ENCODE peak calls at places on chromosomes 6 and 20, in ten cellular contexts. One of them, this sample, is unnamed.

GRCh38 chr6:150753404-150754184 is 111.9 kb upstream of the MTHFD1L start:
- DNase-seq in tibial nerve: no peak
- DNase-seq in A549: no peak
- DNase-seq in stomach: no peak
- DNase-seq in HepG2: no peak
- DNase-seq in esophagus muscularis mucosa: no peak
- DNase-seq in GM12878: no peak
- DNase-seq in suprapubic skin: no peak
- DNase-seq in SK-N-SH: no peak
- DNase-seq in transverse colon: no peak
- DNase-seq in this sample: no peak

GRCh38 chr20:36744764-36745191 is 1.1 kb downstream of the NDRG3 start:
- DNase-seq in tibial nerve: no peak
- DNase-seq in A549: no peak
- DNase-seq in stomach: peak; percentile 48
- DNase-seq in HepG2: no peak
- DNase-seq in esophagus muscularis mucosa: no peak
- DNase-seq in GM12878: no peak
- DNase-seq in suprapubic skin: no peak
- DNase-seq in SK-N-SH: peak; percentile 73
- DNase-seq in transverse colon: no peak
- DNase-seq in this sample: no peak

GRCh38 chr6:47437592-47437991 is 40.0 kb upstream of the CD2AP start:
- DNase-seq in tibial nerve: no peak
- DNase-seq in A549: no peak
- DNase-seq in stomach: no peak
- DNase-seq in HepG2: no peak
- DNase-seq in esophagus muscularis mucosa: no peak
- DNase-seq in GM12878: peak; percentile 44
- DNase-seq in suprapubic skin: no peak
- DNase-seq in SK-N-SH: no peak
- DNase-seq in transverse colon: no peak
- DNase-seq in this sample: no peak

GRCh38 chr20:44582321-44583025 is at the start of gene PKIG:
- DNase-seq in tibial nerve: peak; percentile 36
- DNase-seq in A549: no peak
- DNase-seq in stomach: no peak
- DNase-seq in HepG2: no peak
- DNase-seq in esophagus muscularis mucosa: no peak
- DNase-seq in GM12878: no peak
- DNase-seq in suprapubic skin: no peak
- DNase-seq in SK-N-SH: no peak
- DNase-seq in transverse colon: no peak
- DNase-seq in this sample: no peak

GRCh38 chr20:59037386-59037785 is 5.2 kb downstream of the PRELID3B start:
- DNase-seq in tibial nerve: no peak
- DNase-seq in A549: no peak
- DNase-seq in stomach: no peak
- DNase-seq in HepG2: no peak
- DNase-seq in esophagus muscularis mucosa: peak; percentile 70
- DNase-seq in GM12878: no peak
- DNase-seq in suprapubic skin: no peak
- DNase-seq in SK-N-SH: no peak
- DNase-seq in transverse colon: no peak
- DNase-seq in this sample: no peak

GRCh38 chr20:21505810-21506530 is 7.9 kb downstream of the NKX2-2 start:
- DNase-seq in tibial nerve: no peak
- DNase-seq in A549: peak; percentile 73
- DNase-seq in stomach: peak; percentile 53
- DNase-seq in HepG2: no peak
- DNase-seq in esophagus muscularis mucosa: no peak
- DNase-seq in GM12878: no peak
- DNase-seq in suprapubic skin: no peak
- DNase-seq in SK-N-SH: peak; percentile 90
- DNase-seq in transverse colon: peak; percentile 45
- DNase-seq in this sample: no peak

GRCh38 chr6:1381397-1382330 is 7.7 kb upstream of the FOXF2 start:
- DNase-seq in tibial nerve: peak; percentile 56
- DNase-seq in A549: no peak
- DNase-seq in stomach: peak; percentile 69
- DNase-seq in HepG2: no peak
- DNase-seq in esophagus muscularis mucosa: no peak
- DNase-seq in GM12878: no peak
- DNase-seq in suprapubic skin: no peak
- DNase-seq in SK-N-SH: peak; percentile 86
- DNase-seq in transverse colon: peak; percentile 49
- DNase-seq in this sample: no peak

GRCh38 chr6:100257661-100258395 is 206.9 kb downstream of the SIM1 start:
- DNase-seq in tibial nerve: no peak
- DNase-seq in A549: peak; percentile 58
- DNase-seq in stomach: no peak
- DNase-seq in HepG2: peak; percentile 9
- DNase-seq in esophagus muscularis mucosa: no peak
- DNase-seq in GM12878: peak; percentile 11
- DNase-seq in suprapubic skin: no peak
- DNase-seq in SK-N-SH: no peak
- DNase-seq in transverse colon: no peak
- DNase-seq in this sample: no peak

GRCh38 chr6:145829102-145829501 is 14.5 kb upstream of the FBXO30 start:
- DNase-seq in tibial nerve: no peak
- DNase-seq in A549: no peak
- DNase-seq in stomach: no peak
- DNase-seq in HepG2: no peak
- DNase-seq in esophagus muscularis mucosa: no peak
- DNase-seq in GM12878: no peak
- DNase-seq in suprapubic skin: no peak
- DNase-seq in SK-N-SH: no peak
- DNase-seq in transverse colon: no peak
- DNase-seq in this sample: no peak

GRCh38 chr6:43475506-43475905 is 1.9 kb upstream of the TJAP1 start:
- DNase-seq in tibial nerve: no peak
- DNase-seq in A549: no peak
- DNase-seq in stomach: no peak
- DNase-seq in HepG2: no peak
- DNase-seq in esophagus muscularis mucosa: no peak
- DNase-seq in GM12878: no peak
- DNase-seq in suprapubic skin: no peak
- DNase-seq in SK-N-SH: no peak
- DNase-seq in transverse colon: no peak
- DNase-seq in this sample: no peak

GRCh38 chr6:165889636-165890403 is 226.8 kb upstream of the PDE10A start:
- DNase-seq in tibial nerve: no peak
- DNase-seq in A549: peak; percentile 43
- DNase-seq in stomach: no peak
- DNase-seq in HepG2: peak; percentile 35
- DNase-seq in esophagus muscularis mucosa: peak; percentile 87
- DNase-seq in GM12878: no peak
- DNase-seq in suprapubic skin: no peak
- DNase-seq in SK-N-SH: peak; percentile 65
- DNase-seq in transverse colon: peak; percentile 19
- DNase-seq in this sample: no peak

GRCh38 chr20:54680872-54681297 is 205.5 kb downstream of the DOK5 start:
- DNase-seq in tibial nerve: peak; percentile 44
- DNase-seq in A549: peak; percentile 51
- DNase-seq in stomach: no peak
- DNase-seq in HepG2: peak; percentile 65
- DNase-seq in esophagus muscularis mucosa: peak; percentile 53
- DNase-seq in GM12878: no peak
- DNase-seq in suprapubic skin: no peak
- DNase-seq in SK-N-SH: peak; percentile 37
- DNase-seq in transverse colon: peak; percentile 8
- DNase-seq in this sample: peak; percentile 18

DNA sequence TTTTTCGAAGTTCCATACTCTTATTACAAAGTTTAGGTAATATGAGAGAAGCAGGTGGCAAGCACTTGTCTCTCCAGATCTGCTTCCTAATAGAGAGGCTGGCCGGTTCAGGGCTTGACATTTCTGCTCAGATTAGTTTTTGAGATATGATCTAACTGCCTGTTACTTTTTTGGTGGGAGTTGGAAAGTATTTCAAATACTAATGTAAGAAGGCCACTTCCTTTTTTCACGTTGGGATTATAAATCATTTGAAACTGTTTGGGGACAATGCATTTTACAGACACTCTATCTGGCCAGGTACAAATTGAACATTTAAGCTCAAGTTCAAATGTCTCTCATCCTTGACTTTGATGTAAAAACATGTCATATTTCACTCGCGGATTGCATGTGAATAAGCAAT is 222.1 kb upstream of the SULF2 start:
- DNase-seq in tibial nerve: no peak
- DNase-seq in A549: no peak
- DNase-seq in stomach: no peak
- DNase-seq in HepG2: no peak
- DNase-seq in esophagus muscularis mucosa: no peak
- DNase-seq in GM12878: no peak
- DNase-seq in suprapubic skin: no peak
- DNase-seq in SK-N-SH: no peak
- DNase-seq in transverse colon: no peak
- DNase-seq in this sample: no peak
- H3K4me1 ChIP-seq in tibial nerve: no peaks in the 10 kb centered on the region
- H3K4me1 ChIP-seq in A549: no peaks in the 10 kb centered on the region
- H3K4me1 ChIP-seq in stomach: no peaks in the 10 kb centered on the region
- H3K4me1 ChIP-seq in HepG2: no peaks in the 10 kb centered on the region
- H3K4me1 ChIP-seq in esophagus muscularis mucosa: peaks cover 12% of the 10 kb centered on the region
- H3K4me1 ChIP-seq in GM12878: peaks cover 41% of the 10 kb centered on the region
- H3K4me1 ChIP-seq in suprapubic skin: no peaks in the 10 kb centered on the region
- H3K4me1 ChIP-seq in SK-N-SH: no peaks in the 10 kb centered on the region
- H3K4me1 ChIP-seq in transverse colon: no peaks in the 10 kb centered on the region
- H3K4me1 ChIP-seq in this sample: no peaks in the 10 kb centered on the region

GRCh38 chr20:2208897-2209296 is 86.9 kb upstream of the TGM3 start:
- DNase-seq in tibial nerve: no peak
- DNase-seq in A549: no peak
- DNase-seq in stomach: no peak
- DNase-seq in HepG2: no peak
- DNase-seq in esophagus muscularis mucosa: no peak
- DNase-seq in GM12878: no peak
- DNase-seq in suprapubic skin: no peak
- DNase-seq in SK-N-SH: no peak
- DNase-seq in transverse colon: no peak
- DNase-seq in this sample: no peak

GRCh38 chr20:2206957-2207769 is 88.6 kb upstream of the TGM3 start:
- DNase-seq in tibial nerve: peak; percentile 54
- DNase-seq in A549: peak; percentile 73
- DNase-seq in stomach: peak; percentile 84
- DNase-seq in HepG2: peak; percentile 53
- DNase-seq in esophagus muscularis mucosa: no peak
- DNase-seq in GM12878: peak; percentile 19
- DNase-seq in suprapubic skin: peak; percentile 86
- DNase-seq in SK-N-SH: peak; percentile 93
- DNase-seq in transverse colon: peak; percentile 81
- DNase-seq in this sample: peak; percentile 24

GRCh38 chr20:2207770-2208097 is 88.1 kb upstream of the TGM3 start:
- DNase-seq in tibial nerve: no peak
- DNase-seq in A549: no peak
- DNase-seq in stomach: no peak
- DNase-seq in HepG2: no peak
- DNase-seq in esophagus muscularis mucosa: no peak
- DNase-seq in GM12878: no peak
- DNase-seq in suprapubic skin: no peak
- DNase-seq in SK-N-SH: no peak
- DNase-seq in transverse colon: no peak
- DNase-seq in this sample: no peak

GRCh38 chr20:2212457-2213005 is 83.3 kb upstream of the TGM3 start:
- DNase-seq in tibial nerve: no peak
- DNase-seq in A549: no peak
- DNase-seq in stomach: no peak
- DNase-seq in HepG2: no peak
- DNase-seq in esophagus muscularis mucosa: no peak
- DNase-seq in GM12878: no peak
- DNase-seq in suprapubic skin: no peak
- DNase-seq in SK-N-SH: no peak
- DNase-seq in transverse colon: no peak
- DNase-seq in this sample: no peak

DNA sequence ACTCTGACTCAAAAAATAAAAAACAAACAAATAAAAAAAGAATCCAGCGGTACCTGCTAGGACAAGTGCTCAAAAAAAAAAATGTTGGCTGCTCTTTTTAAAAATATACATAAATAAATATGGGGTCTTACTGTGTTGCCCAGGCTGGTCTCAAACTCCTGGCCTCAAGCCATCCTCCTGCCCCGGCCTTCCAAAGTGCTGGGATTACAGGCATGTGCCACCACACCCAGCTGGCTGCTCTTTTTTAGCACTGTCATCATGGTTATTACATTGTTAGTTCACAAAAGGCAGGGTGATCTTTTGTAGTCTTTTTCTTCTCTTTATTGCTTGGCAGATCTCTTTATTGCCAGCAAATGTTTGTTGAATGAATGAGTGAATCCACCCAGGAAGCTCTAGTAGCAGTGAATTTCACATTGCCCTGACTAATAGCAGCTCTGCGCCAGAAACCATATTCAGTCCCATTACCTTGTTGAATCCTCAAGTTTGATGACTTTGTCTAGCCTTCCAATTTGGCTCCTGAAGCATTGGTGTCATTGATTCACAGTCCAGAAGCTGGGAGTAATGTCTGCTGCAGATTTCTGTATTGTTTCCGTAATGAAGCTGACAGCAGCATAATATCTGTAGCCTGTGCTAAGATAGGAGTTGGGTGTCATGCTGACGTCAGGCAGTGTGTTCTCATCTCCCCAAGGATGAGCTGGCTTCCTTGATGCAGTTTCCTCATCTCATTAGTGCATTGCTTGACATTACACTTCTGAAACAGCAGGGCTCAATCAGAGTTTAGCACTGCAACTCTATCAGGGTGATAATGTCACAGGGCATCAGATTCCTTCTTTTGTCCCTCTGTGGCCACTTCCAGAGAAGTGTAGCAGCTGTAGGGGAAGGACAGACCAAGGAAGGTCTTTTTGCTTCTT is 84.9 kb upstream of the TGM3 start:
- DNase-seq in tibial nerve: peak; percentile 25
- DNase-seq in A549: peak; percentile 37
- DNase-seq in stomach: no peak
- DNase-seq in HepG2: no peak
- DNase-seq in esophagus muscularis mucosa: no peak
- DNase-seq in GM12878: no peak
- DNase-seq in suprapubic skin: no peak
- DNase-seq in SK-N-SH: no peak
- DNase-seq in transverse colon: peak; percentile 51
- DNase-seq in this sample: no peak
- TF ChIP-seq EP300 in tibial nerve: peak; percentile 29
- TF ChIP-seq EP300 in A549: no peak
- TF ChIP-seq EP300 in stomach: no peak
- TF ChIP-seq EP300 in HepG2: no peak
- TF ChIP-seq EP300 in esophagus muscularis mucosa: no peak
- TF ChIP-seq EP300 in GM12878: no peak
- TF ChIP-seq EP300 in suprapubic skin: no peak
- TF ChIP-seq EP300 in SK-N-SH: no peak
- TF ChIP-seq EP300 in transverse colon: no peak
- TF ChIP-seq EP300 in this sample: no peak

GRCh38 chr6:31713465-31713864 is 1.7 kb upstream of the LY6G6D start:
- DNase-seq in tibial nerve: no peak
- DNase-seq in A549: no peak
- DNase-seq in stomach: no peak
- DNase-seq in HepG2: no peak
- DNase-seq in esophagus muscularis mucosa: no peak
- DNase-seq in GM12878: no peak
- DNase-seq in suprapubic skin: no peak
- DNase-seq in SK-N-SH: no peak
- DNase-seq in transverse colon: no peak
- DNase-seq in this sample: no peak
- H3K4me1 ChIP-seq in tibial nerve: no peaks in the 10 kb centered on the region
- H3K4me1 ChIP-seq in A549: peaks cover 3% of the 10 kb centered on the region
- H3K4me1 ChIP-seq in stomach: peaks cover 17% of the 10 kb centered on the region
- H3K4me1 ChIP-seq in HepG2: peaks cover 34% of the 10 kb centered on the region
- H3K4me1 ChIP-seq in esophagus muscularis mucosa: no peaks in the 10 kb centered on the region
- H3K4me1 ChIP-seq in GM12878: no peaks in the 10 kb centered on the region
- H3K4me1 ChIP-seq in suprapubic skin: peaks cover 70% of the 10 kb centered on the region
- H3K4me1 ChIP-seq in SK-N-SH: no peaks in the 10 kb centered on the region
- H3K4me1 ChIP-seq in transverse colon: peaks cover 19% of the 10 kb centered on the region
- H3K4me1 ChIP-seq in this sample: no peaks in the 10 kb centered on the region

GRCh38 chr6:127539292-127539691 is 20.2 kb upstream of the MTCL3 start:
- DNase-seq in tibial nerve: no peak
- DNase-seq in A549: no peak
- DNase-seq in stomach: no peak
- DNase-seq in HepG2: no peak
- DNase-seq in esophagus muscularis mucosa: no peak
- DNase-seq in GM12878: no peak
- DNase-seq in suprapubic skin: no peak
- DNase-seq in SK-N-SH: peak; percentile 47
- DNase-seq in transverse colon: no peak
- DNase-seq in this sample: no peak
- TF ChIP-seq EP300 in tibial nerve: no peak
- TF ChIP-seq EP300 in A549: no peak
- TF ChIP-seq EP300 in stomach: no peak
- TF ChIP-seq EP300 in HepG2: no peak
- TF ChIP-seq EP300 in esophagus muscularis mucosa: no peak
- TF ChIP-seq EP300 in GM12878: no peak
- TF ChIP-seq EP300 in suprapubic skin: no peak
- TF ChIP-seq EP300 in SK-N-SH: no peak
- TF ChIP-seq EP300 in transverse colon: no peak
- TF ChIP-seq EP300 in this sample: no peak